ENCODE peak calls at places on chromosome 22, in nine cellular contexts. L is AG09309, Z is mammary epithelial cell, P is gastrocnemius medialis, I is vagina, R is kidney epithelial cell, C is AG09319, A is cardiac muscle cell, F is transverse colon. G is an unnamed sample.

GRCh38 chr22:25960375-25960774 is 208.9 kb upstream of the SEZ6L start:
- DNase-seq in P (no peak), C (no peak), R (no peak), I (no peak), A (no peak), Z (no peak), L (no peak), F (no peak), G (no peak)

GRCh38 chr22:28021116-28021997 is 102.3 kb upstream of the PITPNB start:
- DNase-seq in P (no peak), R (no peak), F (no peak), L (no peak), A (no peak), C (no peak), Z (no peak), I (no peak), G (no peak)

GRCh38 chr22:26903030-26903856 is 245.9 kb downstream of the MIAT start:
- DNase-seq in I (no peak), C (no peak), Z (no peak), A (no peak), L (no peak), P (no peak), R (no peak), F (peak; percentile 47), G (no peak)

GRCh38 chr22:17777005-17777716 is 2.9 kb upstream of the BID start:
- DNase-seq in A (no peak), R (no peak), L (no peak), C (no peak), P (no peak), I (no peak), Z (no peak), F (peak; percentile 58), G (peak; percentile 66)

GRCh38 chr22:39405346-39406085 is 5.9 kb downstream of the TAB1 start:
- DNase-seq in Z (no peak), C (peak; percentile 32), P (no peak), F (no peak), L (no peak), I (no peak), A (peak; percentile 78), R (no peak), G (no peak)

GRCh38 chr22:26432619-26433311 is 3.7 kb downstream of the ASPHD2 start:
- DNase-seq in I (no peak), R (no peak), P (no peak), Z (no peak), F (no peak), L (no peak), A (no peak), C (no peak), G (no peak)

GRCh38 chr22:20389288-20389687 is 4.7 kb upstream of the ZNF74 start:
- DNase-seq in A (no peak), Z (no peak), L (no peak), I (no peak), C (no peak), F (no peak), R (no peak), P (no peak), G (no peak)

GRCh38 chr22:28183078-28183870 is 264.2 kb upstream of the PITPNB start:
- DNase-seq in R (no peak), P (no peak), L (no peak), F (no peak), Z (no peak), C (no peak), I (no peak), A (peak; percentile 17), G (no peak)

GRCh38 chr22:39646614-39647210 is 76.2 kb downstream of the CACNA1I start:
- DNase-seq in F (no peak), C (no peak), P (no peak), I (no peak), L (no peak), A (no peak), Z (no peak), R (no peak), G (no peak)

GRCh38 chr22:17960695-17961442 is 63.5 kb downstream of the MICAL3 start:
- DNase-seq in P (no peak), Z (no peak), A (no peak), R (no peak), L (no peak), C (no peak), I (no peak), F (no peak), G (no peak)

GRCh38 chr22:17924735-17925727 is 99.3 kb downstream of the MICAL3 start:
- DNase-seq in R (no peak), C (peak; percentile 12), A (peak; percentile 47), L (no peak), F (no peak), P (no peak), Z (peak; percentile 63), I (no peak), G (no peak)

GRCh38 chr22:17213976-17214375 is 5.3 kb downstream of the ADA2 start:
- DNase-seq in I (no peak), Z (no peak), P (peak; percentile 73), C (no peak), R (no peak), F (peak; percentile 69), L (no peak), A (peak; percentile 75), G (no peak)

GRCh38 chr22:39463931-39464390 is 7.1 kb downstream of the MGAT3 start:
- DNase-seq in P (peak; percentile 81), R (no peak), F (no peak), L (no peak), Z (no peak), A (peak; percentile 44), C (no peak), I (no peak), G (no peak)

GRCh38 chr22:27663812-27664211 is 137.7 kb downstream of the MN1 start:
- DNase-seq in I (no peak), F (no peak), A (no peak), Z (no peak), C (no peak), R (no peak), L (no peak), P (no peak), G (no peak)

GRCh38 chr22:18032455-18033101 is 8.2 kb upstream of the MICAL3 start:
- DNase-seq in I (no peak), C (no peak), L (no peak), A (peak; percentile 36), Z (peak; percentile 96), R (peak; percentile 82), P (no peak), F (no peak), G (no peak)

GRCh38 chr22:27331526-27332281 is 469.9 kb downstream of the MN1 start:
- DNase-seq in R (no peak), I (peak; percentile 77), F (peak; percentile 38), A (peak; percentile 86), C (no peak), Z (no peak), L (peak; percentile 21), P (no peak), G (no peak)

GRCh38 chr22:41256254-41256897 is 15.6 kb upstream of the CHADL start:
- DNase-seq in I (no peak), C (peak; percentile 47), L (peak; percentile 17), P (no peak), F (no peak), Z (peak; percentile 81), R (peak; percentile 44), A (peak; percentile 31), G (no peak)

DNA sequence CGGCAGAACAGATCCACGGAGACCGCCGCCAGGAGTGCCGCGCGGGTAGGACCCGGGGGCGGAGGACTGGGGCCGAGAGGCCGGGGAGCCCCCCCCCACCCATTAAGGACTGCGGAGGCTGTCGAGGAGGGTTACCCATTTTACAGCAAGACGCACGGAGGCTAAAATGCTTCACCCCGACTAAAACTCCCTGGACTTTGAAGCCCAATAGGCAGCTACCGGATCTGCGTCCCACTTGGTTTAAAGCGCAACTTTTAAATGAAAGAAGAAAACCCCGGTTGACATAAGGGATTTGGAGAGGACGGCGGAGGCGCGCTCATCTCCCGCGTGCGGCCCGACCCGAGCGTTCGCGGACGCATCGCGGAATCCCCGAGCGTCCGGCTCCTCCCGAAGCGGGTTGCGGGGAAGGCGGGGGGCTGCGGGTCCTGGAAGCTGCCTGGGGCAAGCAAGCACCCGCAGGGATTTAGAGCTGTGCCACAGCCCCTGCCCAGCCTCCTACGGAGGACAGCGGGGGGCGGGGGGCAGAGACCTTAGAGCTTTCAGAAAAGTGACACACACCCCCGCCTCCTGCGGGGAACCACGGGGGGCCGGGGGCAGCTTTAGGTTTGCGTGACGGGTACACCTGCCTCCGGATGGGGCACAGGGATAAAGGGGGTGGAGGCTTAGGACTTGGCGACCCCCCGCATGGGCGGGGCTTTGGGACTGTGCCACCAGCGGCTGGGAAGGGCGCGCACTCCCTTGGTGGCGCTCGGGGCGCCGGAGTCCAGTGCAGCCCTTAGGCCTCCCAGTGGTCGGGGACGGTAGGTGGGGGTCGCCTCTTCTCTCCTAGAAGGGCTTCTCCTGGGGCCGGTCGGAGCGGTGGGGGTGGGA is 761 bp upstream of the CELSR1 start:
- DNase-seq in P (no peak), C (no peak), F (no peak), A (peak; percentile 45), I (no peak), Z (peak; percentile 66), L (no peak), R (no peak), G (no peak)
- TF ChIP-seq CTCF in P (no peak), C (no peak), F (no peak), A (peak; percentile 14), I (no peak), Z (no peak), L (peak; percentile 23), R (no peak), G (no peak)

GRCh38 chr22:50532353-50532700 is 2.5 kb upstream of the TYMP start:
- DNase-seq in I (no peak), A (no peak), R (no peak), C (no peak), Z (no peak), L (no peak), F (peak; percentile 63), P (no peak), G (no peak)
- TF ChIP-seq CTCF in I (no peak), A (no peak), R (no peak), C (no peak), Z (no peak), L (no peak), F (no peak), P (no peak), G (no peak)

GRCh38 chr22:31995807-31996206 is 47.3 kb upstream of the SLC5A1 start:
- DNase-seq in A (no peak), I (no peak), L (no peak), F (no peak), C (no peak), R (no peak), Z (peak; percentile 31), P (no peak), G (no peak)

GRCh38 chr22:32000171-32000570 is 42.9 kb upstream of the SLC5A1 start:
- DNase-seq in L (no peak), R (no peak), P (no peak), Z (no peak), F (no peak), I (no peak), A (no peak), C (no peak), G (no peak)

GRCh38 chr22:31998784-31999435 is 44.2 kb upstream of the SLC5A1 start:
- DNase-seq in R (no peak), Z (no peak), I (no peak), A (no peak), C (no peak), L (no peak), F (no peak), P (no peak), G (no peak)

GRCh38 chr22:31995046-31995445 is 48.0 kb upstream of the SLC5A1 start:
- DNase-seq in C (no peak), L (no peak), I (no peak), F (no peak), R (no peak), A (no peak), P (no peak), Z (no peak), G (no peak)
- TF ChIP-seq CTCF in C (no peak), L (peak; percentile 18), I (no peak), F (no peak), R (no peak), A (peak; percentile 13), P (no peak), Z (no peak), G (no peak)

GRCh38 chr22:29813563-29813962 is 24.5 kb downstream of the ASCC2 start:
- DNase-seq in C (no peak), A (no peak), I (no peak), P (no peak), R (no peak), F (no peak), L (no peak), Z (no peak), G (no peak)
- TF ChIP-seq CTCF in C (no peak), A (peak; percentile 18), I (no peak), P (no peak), R (no peak), F (no peak), L (no peak), Z (no peak), G (no peak)

G was measured in natural killer cell.